ENCODE peak calls at places on chromosomes 4 and X, in seven cellular contexts. J is EL, K is HFF-Myc, A is H9, Z is left colon, O is IMR-90, L is activated gamma-delta T cell. X is an unnamed sample.

GRCh38 chr4:175633310-175633709 is 178.8 kb downstream of the GPM6A start:
- DNase-seq in J (no peak), K (no peak), A (no peak), Z (no peak), O (no peak), L (no peak), X (no peak)

GRCh38 chrX:103274284-103274683 is 2.3 kb downstream of the TCEAL5 start:
- DNase-seq in J (no peak), K (no peak), A (no peak), Z (no peak), O (no peak), L (no peak), X (no peak)

GRCh38 chr4:56434599-56435000 is 815 bp downstream of the PPAT start:
- DNase-seq in J (no peak), K (no peak), A (no peak), Z (no peak), O (peak; percentile 58), L (no peak), X (peak; percentile 68)

GRCh38 chrX:7372843-7373525 is 225.0 kb upstream of the PUDP start:
- DNase-seq in J (peak; percentile 73), K (peak; percentile 36), A (no peak), Z (no peak), O (peak; percentile 67), L (no peak), X (peak; percentile 55)

GRCh38 chr4:54440394-54441223 is 211.5 kb downstream of the PDGFRA start:
- DNase-seq in J (peak; percentile 47), K (no peak), A (no peak), Z (no peak), O (peak; percentile 34), L (no peak), X (peak; percentile 48)

GRCh38 chr4:145867416-145867815 is 71.2 kb downstream of the ZNF827 start:
- DNase-seq in J (no peak), K (no peak), A (no peak), Z (no peak), O (peak; percentile 22), L (no peak), X (no peak)

GRCh38 chr4:84726356-84726755 is 143.4 kb downstream of the CDS1 start:
- DNase-seq in J (peak; percentile 29), K (no peak), A (no peak), Z (no peak), O (peak; percentile 8), L (no peak), X (no peak)

GRCh38 chr4:40763228-40763716 is 13.5 kb downstream of the NSUN7 start:
- DNase-seq in J (peak; percentile 48), K (no peak), A (no peak), Z (no peak), O (peak; percentile 51), L (no peak), X (peak; percentile 48)

GRCh38 chr4:184475096-184475461 is 729 bp upstream of the IRF2 start:
- DNase-seq in J (peak; percentile 48), K (no peak), A (peak; percentile 45), Z (peak; percentile 64), O (peak; percentile 35), L (peak; percentile 27), X (no peak)

GRCh38 chr4:184174571-184175488 is 42.8 kb downstream of the ENPP6 start:
- DNase-seq in J (no peak), K (no peak), A (no peak), Z (no peak), O (no peak), L (no peak), X (no peak)

GRCh38 chr4:26120098-26120795 is 200.6 kb upstream of the RBPJ start:
- DNase-seq in J (no peak), K (no peak), A (no peak), Z (no peak), O (no peak), L (no peak), X (no peak)

GRCh38 chr4:110587666-110588285 is 35.1 kb downstream of the PITX2 start:
- DNase-seq in J (no peak), K (no peak), A (peak; percentile 59), Z (no peak), O (no peak), L (no peak), X (no peak)

GRCh38 chr4:127708985-127709384 is 21.2 kb upstream of the SLC25A31 start:
- DNase-seq in J (peak; percentile 85), K (peak; percentile 66), A (no peak), Z (no peak), O (peak; percentile 77), L (no peak), X (peak; percentile 85)

GRCh38 chr4:102552781-102553180 is 51.6 kb downstream of the NFKB1 start:
- DNase-seq in J (no peak), K (no peak), A (no peak), Z (no peak), O (no peak), L (no peak), X (peak; percentile 17)

GRCh38 chr4:36189511-36190226 is 54.6 kb downstream of the ARAP2 start:
- DNase-seq in J (no peak), K (no peak), A (no peak), Z (no peak), O (no peak), L (no peak), X (peak; percentile 12)